ENCODE peak calls at places on chromosomes 5 and 9, in four cellular contexts. M is Kasumi-1, E is AG10803, Z is HuH-7.5. G is an unnamed sample.

GRCh38 chr9:82332018-82332773 is 343.6 kb downstream of the SPATA31D1 start:
- DNase-seq in M (no peak), E (peak), Z (no peak), G (no peak)

GRCh38 chr9:96014078-96014477 is 138.6 kb downstream of the ERCC6L2 start:
- DNase-seq in M (no peak), E (no peak), Z (no peak), G (no peak)

GRCh38 chr5:95725937-95726810 is 5.0 kb upstream of the RHOBTB3 start:
- DNase-seq in M (no peak), E (peak), Z (no peak), G (no peak)

GRCh38 chr9:136864996-136865767 is 926 bp downstream of the EDF1 start:
- DNase-seq in M (no peak), E (no peak), Z (peak), G (no peak)

GRCh38 chr5:126483156-126483555 is 59.9 kb downstream of the GRAMD2B start:
- DNase-seq in M (no peak), E (peak), Z (no peak), G (no peak)

GRCh38 chr5:157659886-157660660 is 7.8 kb upstream of the SOX30 start:
- DNase-seq in M (no peak), E (no peak), Z (no peak), G (no peak)

GRCh38 chr5:146662229-146662628 is 146.2 kb upstream of the GPR151 start:
- DNase-seq in M (peak), E (peak), Z (no peak), G (peak)

GRCh38 chr9:75914002-75914401 is 23.5 kb downstream of the PCSK5 start:
- DNase-seq in M (no peak), E (no peak), Z (no peak), G (no peak)

GRCh38 chr5:117652640-117653280 is 1078.1 kb upstream of the SEMA6A start:
- DNase-seq in M (no peak), E (no peak), Z (no peak), G (no peak)

GRCh38 chr5:87308024-87308423 is 40.3 kb downstream of the RASA1 start:
- DNase-seq in M (no peak), E (no peak), Z (no peak), G (no peak)

GRCh38 chr5:81829242-81829641 is 78.3 kb upstream of the SSBP2 start:
- DNase-seq in M (peak), E (no peak), Z (no peak), G (no peak)

GRCh38 chr9:119365291-119366027 is 3.8 kb downstream of the BRINP1 start:
- DNase-seq in M (peak), E (peak), Z (peak), G (peak)

GRCh38 chr9:100459963-100460362 is 13.0 kb upstream of the TMEFF1 start:
- DNase-seq in M (no peak), E (no peak), Z (no peak), G (no peak)

GRCh38 chr5:181053760-181054122 is 13.7 kb downstream of the BTNL9 start:
- DNase-seq in M (no peak), E (no peak), Z (no peak), G (no peak)

GRCh38 chr5:111252799-111253564 is 28.8 kb downstream of the CAMK4 start:
- DNase-seq in M (no peak), E (no peak), Z (no peak), G (no peak)

GRCh38 chr5:179472641-179473040 is 77.7 kb upstream of the RUFY1 start:
- DNase-seq in M (no peak), E (no peak), Z (no peak), G (no peak)

GRCh38 chr5:66661149-66661548 is 65.0 kb downstream of the MAST4 start:
- DNase-seq in M (no peak), E (peak), Z (no peak), G (no peak)

GRCh38 chr5:118224546-118224945 is 763.8 kb downstream of the DTWD2 start:
- DNase-seq in M (no peak), E (peak), Z (no peak), G (no peak)

GRCh38 chr5:74259572-74259971 is 381.0 kb downstream of the ENC1 start:
- DNase-seq in M (no peak), E (no peak), Z (no peak), G (no peak)